ENCODE peak calls at places on chromosome 2, in ten cellular contexts. Z is EL; L is ureter; E is uterus; D is HAP-1; S is NCI-H1694 treated with DMSO at 0.1 percent for 48 hours; T is activated CD4-positive, alpha-beta T cell treated with anti-CD3 and anti-CD28 coated beads, Interleukin-2, amount 50 U/mL, for 48 hours; P is activated gamma-delta T cell; K is HT-29; R is adrenal gland. O is an unnamed sample.

GRCh38 chr2:129859141-129859540 is 120.3 kb upstream of the RAB6C start:
- DNase-seq in T (no peak), K (no peak), R (no peak), Z (no peak), P (no peak), E (no peak), D (no peak), S (no peak), L (no peak), O (no peak)

GRCh38 chr2:71930073-71930681 is 217.5 kb downstream of the CYP26B1 start:
- DNase-seq in T (no peak), D (no peak), P (no peak), L (no peak), S (no peak), K (no peak), R (peak), Z (peak), E (no peak), O (peak)

GRCh38 chr2:157032019-157032418 is 225.5 kb upstream of the GALNT5 start:
- DNase-seq in L (no peak), P (no peak), R (no peak), T (no peak), E (no peak), S (no peak), Z (peak), D (peak), K (peak), O (no peak)

GRCh38 chr2:169320561-169320960 is 41.8 kb downstream of the LRP2 start:
- DNase-seq in E (no peak), Z (no peak), D (no peak), K (no peak), T (no peak), P (no peak), R (no peak), L (no peak), S (no peak), O (no peak)

GRCh38 chr2:1638281-1638860 is 105.9 kb downstream of the PXDN start:
- DNase-seq in Z (no peak), P (no peak), S (no peak), L (no peak), R (no peak), E (no peak), K (no peak), D (no peak), T (no peak), O (peak)

GRCh38 chr2:72973566-72974435 is 56.5 kb downstream of the EMX1 start:
- DNase-seq in Z (peak), D (peak), T (peak), E (no peak), R (peak), S (peak), P (no peak), K (peak), L (no peak), O (no peak)

GRCh38 chr2:42045956-42046748 is 1.7 kb upstream of the PKDCC start:
- DNase-seq in R (peak), S (peak), K (no peak), E (no peak), T (no peak), L (no peak), D (no peak), P (no peak), Z (no peak), O (no peak)

GRCh38 chr2:71683070-71683469 is 229.7 kb downstream of the DYSF start:
- DNase-seq in R (no peak), L (no peak), D (no peak), Z (no peak), T (no peak), E (no peak), K (no peak), P (no peak), S (no peak), O (no peak)

GRCh38 chr2:45626387-45627010 is 15.4 kb upstream of the SRBD1 start:
- DNase-seq in R (no peak), D (no peak), T (no peak), E (no peak), K (no peak), S (no peak), Z (no peak), P (no peak), L (no peak), O (no peak)

GRCh38 chr2:8515390-8515761 is 166.5 kb upstream of the ID2 start:
- DNase-seq in T (peak), P (no peak), D (no peak), S (no peak), K (no peak), Z (no peak), R (peak), L (no peak), E (no peak), O (no peak)

GRCh38 chr2:17538844-17539554 is 1.5 kb upstream of the VSNL1 start:
- DNase-seq in R (peak), P (no peak), L (peak), Z (peak), S (peak), D (peak), T (no peak), K (peak), E (peak), O (peak)

GRCh38 chr2:128365217-128365905 is 46.7 kb upstream of the HS6ST1 start:
- DNase-seq in Z (no peak), D (no peak), L (no peak), T (no peak), P (no peak), E (no peak), K (no peak), S (no peak), R (no peak), O (peak)

GRCh38 chr2:234979204-234980167 is 27.7 kb downstream of the SH3BP4 start:
- DNase-seq in E (no peak), R (no peak), P (no peak), D (no peak), Z (no peak), T (no peak), K (peak), L (no peak), S (no peak), O (no peak)

GRCh38 chr2:146561996-146562395 is 1282.8 kb upstream of the ACVR2A start:
- DNase-seq in L (no peak), T (no peak), D (no peak), P (no peak), Z (no peak), S (no peak), E (no peak), K (no peak), R (no peak), O (no peak)

GRCh38 chr2:205914736-205915510 is 171.1 kb downstream of the INO80D start:
- DNase-seq in D (no peak), S (no peak), Z (no peak), P (no peak), T (no peak), E (no peak), L (no peak), R (no peak), K (no peak), O (no peak)